ENCODE peak calls at places on chromosomes 4 and X, in six cellular contexts. One of them, this sample, is unnamed.

GRCh38 chr4:39928538-39928937 is 49.2 kb downstream of the PDS5A start:
- DNase-seq in SK-N-SH: no peak
- DNase-seq in GM12878: no peak
- DNase-seq in HCT116: no peak
- DNase-seq in WTC11: no peak
- DNase-seq in K562: no peak
- DNase-seq in this sample: no peak

GRCh38 chr4:186765673-186766546 is 42.3 kb upstream of the FAT1 start:
- DNase-seq in SK-N-SH: no peak
- DNase-seq in GM12878: no peak
- DNase-seq in HCT116: peak; percentile 23
- DNase-seq in WTC11: no peak
- DNase-seq in K562: no peak
- DNase-seq in this sample: no peak

GRCh38 chr4:111630705-111631104 is 514.5 kb upstream of the FAM241A start:
- DNase-seq in SK-N-SH: peak; percentile 10
- DNase-seq in GM12878: no peak
- DNase-seq in HCT116: peak; percentile 23
- DNase-seq in WTC11: no peak
- DNase-seq in K562: no peak
- DNase-seq in this sample: peak; percentile 12

GRCh38 chrX:74523870-74524735 is 90.3 kb downstream of the RLIM start:
- DNase-seq in SK-N-SH: no peak
- DNase-seq in GM12878: no peak
- DNase-seq in HCT116: peak; percentile 13
- DNase-seq in WTC11: no peak
- DNase-seq in K562: no peak
- DNase-seq in this sample: no peak

GRCh38 chr4:151012836-151013235 is 2.2 kb downstream of the LRBA start:
- DNase-seq in SK-N-SH: no peak
- DNase-seq in GM12878: no peak
- DNase-seq in HCT116: peak; percentile 7
- DNase-seq in WTC11: no peak
- DNase-seq in K562: no peak
- DNase-seq in this sample: no peak

GRCh38 chr4:76558391-76559235 is 123.6 kb downstream of the SHROOM3 start:
- DNase-seq in SK-N-SH: no peak
- DNase-seq in GM12878: no peak
- DNase-seq in HCT116: no peak
- DNase-seq in WTC11: no peak
- DNase-seq in K562: no peak
- DNase-seq in this sample: no peak

GRCh38 chr4:6119507-6120020 is 80.8 kb downstream of the JAKMIP1 start:
- DNase-seq in SK-N-SH: no peak
- DNase-seq in GM12878: no peak
- DNase-seq in HCT116: no peak
- DNase-seq in WTC11: no peak
- DNase-seq in K562: no peak
- DNase-seq in this sample: no peak

GRCh38 chr4:830776-831482 is 5.0 kb upstream of the CPLX1 start:
- DNase-seq in SK-N-SH: no peak
- DNase-seq in GM12878: no peak
- DNase-seq in HCT116: no peak
- DNase-seq in WTC11: no peak
- DNase-seq in K562: no peak
- DNase-seq in this sample: no peak

GRCh38 chr4:55447826-55448225 is 52.1 kb downstream of the TMEM165 start:
- DNase-seq in SK-N-SH: no peak
- DNase-seq in GM12878: no peak
- DNase-seq in HCT116: no peak
- DNase-seq in WTC11: no peak
- DNase-seq in K562: no peak
- DNase-seq in this sample: no peak

GRCh38 chr4:99462875-99463464 is 27.8 kb upstream of the ADH7 start:
- DNase-seq in SK-N-SH: peak; percentile 54
- DNase-seq in GM12878: peak; percentile 24
- DNase-seq in HCT116: peak; percentile 57
- DNase-seq in WTC11: peak; percentile 62
- DNase-seq in K562: peak; percentile 67
- DNase-seq in this sample: peak; percentile 64

GRCh38 chr4:149008415-149009025 is 566.3 kb upstream of the NR3C2 start:
- DNase-seq in SK-N-SH: no peak
- DNase-seq in GM12878: no peak
- DNase-seq in HCT116: no peak
- DNase-seq in WTC11: no peak
- DNase-seq in K562: no peak
- DNase-seq in this sample: no peak

GRCh38 chrX:49230500-49231232 is 2.5 kb downstream of the CACNA1F start:
- DNase-seq in SK-N-SH: no peak
- DNase-seq in GM12878: no peak
- DNase-seq in HCT116: no peak
- DNase-seq in WTC11: peak; percentile 82
- DNase-seq in K562: peak; percentile 88
- DNase-seq in this sample: no peak

GRCh38 chrX:69104756-69105434 is 60.4 kb downstream of the PJA1 start:
- DNase-seq in SK-N-SH: no peak
- DNase-seq in GM12878: no peak
- DNase-seq in HCT116: no peak
- DNase-seq in WTC11: no peak
- DNase-seq in K562: no peak
- DNase-seq in this sample: no peak

GRCh38 chrX:38117485-38117884 is 103.2 kb downstream of the SRPX start:
- DNase-seq in SK-N-SH: no peak
- DNase-seq in GM12878: no peak
- DNase-seq in HCT116: no peak
- DNase-seq in WTC11: no peak
- DNase-seq in K562: no peak
- DNase-seq in this sample: no peak

GRCh38 chr4:186693159-186693815 is 30.4 kb downstream of the FAT1 start:
- DNase-seq in SK-N-SH: no peak
- DNase-seq in GM12878: no peak
- DNase-seq in HCT116: peak; percentile 33
- DNase-seq in WTC11: no peak
- DNase-seq in K562: peak; percentile 27
- DNase-seq in this sample: no peak

GRCh38 chr4:106502106-106502699 is 133.6 kb upstream of the GIMD1 start:
- DNase-seq in SK-N-SH: peak; percentile 62
- DNase-seq in GM12878: no peak
- DNase-seq in HCT116: peak; percentile 54
- DNase-seq in WTC11: peak; percentile 76
- DNase-seq in K562: peak; percentile 24
- DNase-seq in this sample: peak; percentile 6

GRCh38 chr4:113978561-113979156 is 788 bp downstream of the ARSJ start:
- DNase-seq in SK-N-SH: peak; percentile 50
- DNase-seq in GM12878: no peak
- DNase-seq in HCT116: no peak
- DNase-seq in WTC11: peak; percentile 35
- DNase-seq in K562: no peak
- DNase-seq in this sample: no peak

GRCh38 chr4:190020790-190021717 is 6.0 kb downstream of the FRG2 start:
- DNase-seq in SK-N-SH: peak; percentile 82
- DNase-seq in GM12878: no peak
- DNase-seq in HCT116: no peak
- DNase-seq in WTC11: peak; percentile 73
- DNase-seq in K562: peak; percentile 50
- DNase-seq in this sample: no peak

GRCh38 chrX:115378471-115378870 is 89.0 kb downstream of the LUZP4 start:
- DNase-seq in SK-N-SH: no peak
- DNase-seq in GM12878: no peak
- DNase-seq in HCT116: no peak
- DNase-seq in WTC11: no peak
- DNase-seq in K562: no peak
- DNase-seq in this sample: no peak

GRCh38 chr4:153206534-153206933 is 2.3 kb downstream of the TRIM2 start:
- DNase-seq in SK-N-SH: no peak
- DNase-seq in GM12878: no peak
- DNase-seq in HCT116: no peak
- DNase-seq in WTC11: peak; percentile 69
- DNase-seq in K562: no peak
- DNase-seq in this sample: no peak

GRCh38 chr4:102455750-102456149 is 45.4 kb upstream of the NFKB1 start:
- DNase-seq in SK-N-SH: no peak
- DNase-seq in GM12878: no peak
- DNase-seq in HCT116: no peak
- DNase-seq in WTC11: no peak
- DNase-seq in K562: no peak
- DNase-seq in this sample: no peak

GRCh38 chr4:188127157-188127874 is 11.9 kb upstream of the TRIML1 start:
- DNase-seq in SK-N-SH: no peak
- DNase-seq in GM12878: no peak
- DNase-seq in HCT116: peak; percentile 86
- DNase-seq in WTC11: no peak
- DNase-seq in K562: no peak
- DNase-seq in this sample: no peak

GRCh38 chr4:105967058-105967658 is 71.9 kb downstream of the NPNT start:
- DNase-seq in SK-N-SH: no peak
- DNase-seq in GM12878: no peak
- DNase-seq in HCT116: no peak
- DNase-seq in WTC11: no peak
- DNase-seq in K562: no peak
- DNase-seq in this sample: no peak

GRCh38 chr4:75213480-75213879 is 280.6 kb downstream of the PARM1 start:
- DNase-seq in SK-N-SH: no peak
- DNase-seq in GM12878: no peak
- DNase-seq in HCT116: no peak
- DNase-seq in WTC11: no peak
- DNase-seq in K562: no peak
- DNase-seq in this sample: no peak

GRCh38 chr4:108465886-108466491 is 154.4 kb upstream of the RPL34 start:
- DNase-seq in SK-N-SH: no peak
- DNase-seq in GM12878: no peak
- DNase-seq in HCT116: no peak
- DNase-seq in WTC11: no peak
- DNase-seq in K562: no peak
- DNase-seq in this sample: no peak

GRCh38 chr4:108166441-108167315 is 2.1 kb downstream of the LEF1 start:
- DNase-seq in SK-N-SH: peak; percentile 47
- DNase-seq in GM12878: no peak
- DNase-seq in HCT116: no peak
- DNase-seq in WTC11: peak; percentile 71
- DNase-seq in K562: peak; percentile 75
- DNase-seq in this sample: no peak

GRCh38 chrX:69032601-69033000 is 132.7 kb downstream of the PJA1 start:
- DNase-seq in SK-N-SH: no peak
- DNase-seq in GM12878: no peak
- DNase-seq in HCT116: peak; percentile 13
- DNase-seq in WTC11: no peak
- DNase-seq in K562: no peak
- DNase-seq in this sample: no peak

GRCh38 chr4:1600211-1600780 is 83.8 kb downstream of the FAM53A start:
- DNase-seq in SK-N-SH: no peak
- DNase-seq in GM12878: no peak
- DNase-seq in HCT116: no peak
- DNase-seq in WTC11: no peak
- DNase-seq in K562: no peak
- DNase-seq in this sample: no peak

GRCh38 chr4:68655764-68656444 is 14.5 kb downstream of the UGT2B15 start:
- DNase-seq in SK-N-SH: no peak
- DNase-seq in GM12878: no peak
- DNase-seq in HCT116: no peak
- DNase-seq in WTC11: no peak
- DNase-seq in K562: no peak
- DNase-seq in this sample: no peak

GRCh38 chr4:115360441-115360840 is 247.0 kb upstream of the NDST4 start:
- DNase-seq in SK-N-SH: no peak
- DNase-seq in GM12878: no peak
- DNase-seq in HCT116: no peak
- DNase-seq in WTC11: no peak
- DNase-seq in K562: no peak
- DNase-seq in this sample: no peak

GRCh38 chr4:6281436-6282144 is 11.9 kb downstream of the WFS1 start:
- DNase-seq in SK-N-SH: no peak
- DNase-seq in GM12878: no peak
- DNase-seq in HCT116: no peak
- DNase-seq in WTC11: no peak
- DNase-seq in K562: no peak
- DNase-seq in this sample: no peak

DNA sequence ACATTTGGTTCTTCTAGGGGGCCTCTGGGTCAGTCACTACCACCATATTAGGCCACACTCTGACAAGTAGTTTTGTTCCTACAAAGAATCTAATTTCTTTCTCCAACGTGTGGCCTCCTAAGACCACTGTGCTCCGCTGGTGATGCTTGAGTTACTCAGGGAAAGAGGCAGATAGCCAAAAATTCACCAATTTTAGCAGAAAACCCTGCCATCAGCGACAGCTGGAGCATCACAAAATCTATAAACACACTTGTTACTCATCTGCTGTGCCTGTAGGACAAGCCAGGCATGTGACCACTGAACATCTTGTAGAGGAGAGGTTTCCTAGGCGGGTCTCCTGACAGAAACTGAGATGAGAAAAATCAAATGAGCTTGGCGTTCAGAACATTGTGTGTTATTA is 105.4 kb downstream of the SYNPO2 start:
- DNase-seq in SK-N-SH: no peak
- DNase-seq in GM12878: no peak
- DNase-seq in HCT116: no peak
- DNase-seq in WTC11: no peak
- DNase-seq in K562: no peak
- DNase-seq in this sample: no peak
- TF ChIP-seq MAX in SK-N-SH: no peak
- TF ChIP-seq MAX in GM12878: no peak
- TF ChIP-seq MAX in HCT116: no peak
- TF ChIP-seq MAX in WTC11: no peak
- TF ChIP-seq MAX in K562: no peak
- TF ChIP-seq MAX in this sample: no peak

GRCh38 chrX:134148293-134148692 is 88.7 kb upstream of the CCDC160 start:
- DNase-seq in SK-N-SH: no peak
- DNase-seq in GM12878: no peak
- DNase-seq in HCT116: no peak
- DNase-seq in WTC11: no peak
- DNase-seq in K562: no peak
- DNase-seq in this sample: no peak
- TF ChIP-seq MAX in SK-N-SH: no peak
- TF ChIP-seq MAX in GM12878: no peak
- TF ChIP-seq MAX in HCT116: no peak
- TF ChIP-seq MAX in WTC11: no peak
- TF ChIP-seq MAX in K562: no peak
- TF ChIP-seq MAX in this sample: no peak

GRCh38 chr4:38504396-38504715 is 159.6 kb upstream of the KLF3 start:
- DNase-seq in SK-N-SH: no peak
- DNase-seq in GM12878: no peak
- DNase-seq in HCT116: no peak
- DNase-seq in WTC11: no peak
- DNase-seq in K562: no peak
- DNase-seq in this sample: no peak
- TF ChIP-seq MAX in SK-N-SH: no peak
- TF ChIP-seq MAX in GM12878: no peak
- TF ChIP-seq MAX in HCT116: no peak
- TF ChIP-seq MAX in WTC11: no peak
- TF ChIP-seq MAX in K562: no peak
- TF ChIP-seq MAX in this sample: no peak

GRCh38 chr4:8769645-8770517 is 101.8 kb downstream of the HMX1 start:
- DNase-seq in SK-N-SH: no peak
- DNase-seq in GM12878: no peak
- DNase-seq in HCT116: no peak
- DNase-seq in WTC11: no peak
- DNase-seq in K562: no peak
- DNase-seq in this sample: peak; percentile 66
- TF ChIP-seq MAX in SK-N-SH: no peak
- TF ChIP-seq MAX in GM12878: no peak
- TF ChIP-seq MAX in HCT116: no peak
- TF ChIP-seq MAX in WTC11: no peak
- TF ChIP-seq MAX in K562: no peak
- TF ChIP-seq MAX in this sample: no peak

This sample was measured in NB4.